ENCODE peak calls at places on chromosomes 5 and 9, in four cellular contexts. D is H1, W is GM12878, A is K562. V is an unnamed sample.

GRCh38 chr5:62029303-62029702 is 276.7 kb upstream of the KIF2A start:
- DNase-seq in A (no peak), D (no peak), W (no peak), V (no peak)

GRCh38 chr5:141969783-141970741 is 1.2 kb downstream of the RNF14 start:
- DNase-seq in A (peak; percentile 67), D (no peak), W (peak; percentile 57), V (no peak)

GRCh38 chr5:18744990-18745590 is 1110.8 kb downstream of the TAF11L14 start:
- DNase-seq in W (no peak), A (no peak), D (no peak), V (no peak)

GRCh38 chr5:8993031-8993430 is 552.8 kb downstream of the SEMA5A start:
- DNase-seq in D (no peak), A (peak; percentile 23), W (no peak), V (no peak)

GRCh38 chr5:9124837-9125236 is 421.0 kb downstream of the SEMA5A start:
- DNase-seq in W (no peak), A (no peak), D (no peak), V (no peak)

GRCh38 chr5:79503794-79504495 is 10.0 kb downstream of the HOMER1 start:
- DNase-seq in A (no peak), D (no peak), W (no peak), V (no peak)

GRCh38 chr9:16268037-16269010 is 602.1 kb downstream of the BNC2 start:
- DNase-seq in A (no peak), D (no peak), W (no peak), V (peak; percentile 76)

GRCh38 chr9:132007371-132007701 is 72.3 kb downstream of the MED27 start:
- DNase-seq in D (no peak), W (no peak), A (no peak), V (no peak)

GRCh38 chr9:33097192-33097591 is 20.7 kb upstream of the SMU1 start:
- DNase-seq in D (no peak), W (no peak), A (no peak), V (no peak)

GRCh38 chr9:107751522-107752235 is 262.1 kb upstream of the KLF4 start:
- DNase-seq in D (no peak), A (no peak), W (peak; percentile 45), V (no peak)

GRCh38 chr9:29796291-29796952 is 2223.1 kb upstream of the C9orf72 start:
- DNase-seq in A (no peak), D (no peak), W (peak; percentile 19), V (no peak)

GRCh38 chr9:83432104-83432627 is 106.0 kb downstream of the FRMD3 start:
- DNase-seq in A (no peak), W (no peak), D (peak; percentile 27), V (no peak)

GRCh38 chr5:42718591-42718990 is 38.0 kb upstream of the CCDC152 start:
- DNase-seq in D (no peak), A (no peak), W (peak; percentile 32), V (no peak)

GRCh38 chr9:34653610-34654072 is 1.7 kb downstream of the IL11RA start:
- DNase-seq in W (no peak), A (peak; percentile 51), D (no peak), V (peak; percentile 64)

GRCh38 chr5:126624534-126624933 is 23.8 kb downstream of the PHAX start:
- DNase-seq in A (no peak), W (no peak), D (no peak), V (no peak)

GRCh38 chr5:56656816-56657740 is 158.3 kb upstream of the MAP3K1 start:
- DNase-seq in W (no peak), D (no peak), A (no peak), V (no peak)

GRCh38 chr9:29319727-29320513 is 1746.6 kb upstream of the C9orf72 start:
- DNase-seq in D (no peak), W (no peak), A (no peak), V (no peak)

GRCh38 chr5:6704361-6704851 is 8.8 kb upstream of the TENT4A start:
- DNase-seq in W (no peak), D (no peak), A (no peak), V (no peak)

GRCh38 chr9:125829743-125830142 is 82.6 kb downstream of the PBX3 start:
- DNase-seq in D (no peak), W (peak; percentile 54), A (no peak), V (peak; percentile 36)

GRCh38 chr9:33166263-33167083 is 663 bp downstream of the B4GALT1 start:
- DNase-seq in D (no peak), W (no peak), A (peak; percentile 55), V (peak; percentile 82)

GRCh38 chr9:95028855-95029219 is 288.7 kb downstream of the FANCC start:
- DNase-seq in A (no peak), D (no peak), W (no peak), V (no peak)

GRCh38 chr9:91416086-91416712 is 7.4 kb downstream of the NFIL3 start:
- DNase-seq in D (no peak), A (no peak), W (no peak), V (no peak)

GRCh38 chr9:94656190-94656589 is 16.9 kb upstream of the FBP1 start:
- DNase-seq in D (no peak), W (peak; percentile 79), A (no peak), V (no peak)

GRCh38 chr5:4766101-4766500 is 374.0 kb upstream of the ADAMTS16 start:
- DNase-seq in D (no peak), W (no peak), A (no peak), V (no peak)

GRCh38 chr9:16267336-16268036 is 603.0 kb downstream of the BNC2 start:
- DNase-seq in A (no peak), W (no peak), D (no peak), V (peak; percentile 29)

GRCh38 chr5:171387970-171388815 is 544 bp downstream of the NPM1 start:
- DNase-seq in D (peak; percentile 34), A (peak; percentile 82), W (peak; percentile 59), V (peak; percentile 80)

GRCh38 chr9:120432600-120432999 is 147.4 kb downstream of the CDK5RAP2 start:
- DNase-seq in A (no peak), D (no peak), W (no peak), V (no peak)

GRCh38 chr9:72477862-72478564 is 43.4 kb upstream of the TMC1 start:
- DNase-seq in A (no peak), D (peak; percentile 21), W (no peak), V (no peak)

GRCh38 chr5:425714-426113 is 17.3 kb upstream of the EXOC3 start:
- DNase-seq in W (no peak), A (peak; percentile 26), D (no peak), V (no peak)

GRCh38 chr9:88922091-88922490 is 69.2 kb upstream of the S1PR3 start:
- DNase-seq in D (no peak), W (peak; percentile 13), A (no peak), V (no peak)
- H3K4me3 ChIP-seq in D (no peak overlapping the region), W (no peak overlapping the region), A (no peak overlapping the region), V (no peak overlapping the region)

GRCh38 chr5:33973271-33973670 is 11.2 kb downstream of the SLC45A2 start:
- DNase-seq in D (no peak), W (no peak), A (no peak), V (no peak)

GRCh38 chr5:33980030-33980429 is 4.5 kb downstream of the SLC45A2 start:
- DNase-seq in D (no peak), A (no peak), W (no peak), V (no peak)

GRCh38 chr5:33978307-33978706 is 6.2 kb downstream of the SLC45A2 start:
- DNase-seq in D (no peak), W (no peak), A (no peak), V (no peak)

GRCh38 chr5:33981408-33982171 is 2.9 kb downstream of the SLC45A2 start:
- DNase-seq in W (no peak), A (no peak), D (no peak), V (no peak)

DNA sequence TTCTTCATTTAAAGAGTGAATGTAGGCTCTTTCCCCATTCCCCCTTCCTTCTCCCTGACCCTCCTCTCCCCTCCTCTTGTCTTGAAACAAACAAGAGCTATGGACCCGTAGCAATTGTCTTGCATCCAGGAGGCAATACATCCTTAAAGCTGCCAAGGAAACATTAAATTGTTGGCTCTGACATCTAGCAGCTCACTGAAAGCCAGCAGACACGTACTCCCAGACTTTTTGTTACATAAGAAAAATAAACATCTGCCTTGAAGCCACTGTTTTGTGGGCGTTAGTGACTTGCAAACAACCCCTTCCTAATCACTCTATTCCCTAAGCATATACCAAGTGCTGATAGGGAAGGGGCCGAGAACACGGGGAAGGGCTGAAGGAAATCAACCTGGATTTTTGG is 8.6 kb downstream of the SLC45A2 start:
- DNase-seq in A (no peak), D (no peak), W (no peak), V (no peak)
- TF ChIP-seq NRF1 in A (no peak), D (no peak), W (no peak), V (no peak)

GRCh38 chr5:159928122-159928960 is 12.1 kb downstream of the ADRA1B start:
- DNase-seq in W (no peak), D (no peak), A (no peak), V (no peak)
- H3K4me3 ChIP-seq in W (no peak overlapping the region), D (no peak overlapping the region), A (no peak overlapping the region), V (peak overlapping the region; percentile 58)

DNA sequence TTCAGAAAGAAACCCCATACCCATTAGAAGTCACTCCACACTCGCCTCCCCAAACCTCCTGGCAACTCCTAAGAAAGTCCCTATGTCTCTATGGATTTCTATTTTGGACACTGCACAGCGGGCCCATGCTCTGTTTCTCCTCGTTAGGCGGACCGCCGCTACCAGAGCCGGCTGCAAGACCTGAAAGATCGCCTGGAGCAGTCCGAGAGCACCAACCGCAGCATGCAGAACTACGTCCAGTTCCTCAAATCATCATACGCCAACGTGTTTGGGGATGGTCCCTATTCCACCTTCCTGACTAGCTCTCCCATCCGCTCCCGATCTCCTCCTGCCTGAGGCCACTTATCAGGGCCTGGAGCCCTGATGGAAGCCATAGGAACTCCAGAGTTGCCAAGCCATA is 4.6 kb upstream of the GLE1 start:
- DNase-seq in A (no peak), D (no peak), W (no peak), V (no peak)
- TF ChIP-seq NRF1 in A (no peak), D (no peak), W (no peak), V (no peak)

DNA sequence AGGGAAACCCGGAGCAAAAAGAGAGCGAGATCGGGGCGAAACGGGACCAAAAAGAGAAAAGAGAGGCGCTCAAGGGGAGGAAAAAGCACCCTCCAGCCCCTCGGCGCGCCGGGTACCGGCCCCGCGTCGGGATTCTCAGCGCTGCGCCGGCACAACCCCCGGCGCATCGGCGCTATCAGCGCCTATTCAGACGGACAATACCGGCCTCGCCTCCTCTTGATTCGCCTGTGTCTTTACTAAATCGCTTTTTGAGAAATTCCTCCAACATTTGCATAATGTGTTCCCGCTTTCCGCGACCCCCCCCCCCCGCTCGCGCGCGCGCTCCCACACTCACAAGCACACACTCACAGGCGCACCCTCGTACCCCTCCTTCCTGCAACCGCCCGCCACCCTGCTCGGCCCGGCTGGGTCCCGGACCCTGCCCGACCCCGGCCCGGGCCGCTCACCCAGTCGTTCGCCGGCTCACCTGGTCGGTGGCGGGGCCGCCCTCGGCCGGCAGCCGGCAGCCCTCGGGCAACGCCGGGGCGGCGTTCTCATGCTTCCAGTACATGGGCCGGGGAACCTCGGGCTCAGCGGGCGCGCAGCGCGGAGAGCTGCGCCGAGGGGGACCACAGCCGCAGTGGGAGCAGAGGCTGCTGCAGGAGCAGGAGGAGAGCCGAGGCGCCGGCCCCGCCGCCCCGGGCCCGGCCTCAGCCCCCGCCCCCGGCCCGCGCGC is 409 bp downstream of the LHX6 start:
- DNase-seq in D (no peak), W (no peak), A (peak; percentile 52), V (peak; percentile 73)
- H3K4me3 ChIP-seq in D (peak overlapping the region; percentile 40), W (no peak overlapping the region), A (peak overlapping the region; percentile 49), V (peak overlapping the region; percentile 23)

DNA sequence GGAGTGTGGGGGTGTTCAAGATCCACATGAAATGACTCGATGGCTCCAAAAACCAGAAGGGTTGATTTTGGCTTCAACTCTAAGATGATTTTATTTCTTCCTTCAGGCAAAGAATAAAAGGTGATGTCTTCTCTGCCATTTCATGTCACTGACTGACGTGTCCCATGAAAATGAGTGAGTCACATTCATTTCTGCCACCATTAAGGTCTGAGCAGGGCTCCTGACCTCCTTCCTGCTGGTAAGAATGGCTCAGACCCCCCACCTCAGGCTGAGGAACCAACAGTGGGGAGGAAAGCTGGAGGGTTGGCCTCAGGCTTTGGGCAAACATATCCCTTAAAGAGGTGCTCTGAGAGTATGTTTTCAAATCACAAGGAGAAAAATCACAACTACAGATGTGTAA is 53.9 kb upstream of the ZNF354A start:
- DNase-seq in D (no peak), A (no peak), W (no peak), V (no peak)
- TF ChIP-seq NRF1 in D (no peak), A (no peak), W (no peak), V (no peak)

V was measured in SK-N-SH.